ENCODE peak calls at places on chromosomes 3 and 15, in ten cellular contexts. I is stimulated activated CD8-positive, alpha-beta memory T cell treated with anti-CD3 and anti-CD28 coated beads, Interleukin-4, amount 100 ng/mL, for 48 hours; W is NCI-H1417; P is NT2/D1; G is B cell; S is effector CD4-positive, alpha-beta T cell; Z is neuronal stem cell; X is EH; T is activated gamma-delta T cell treated with Interleukin-2 at 50 U/mL for 16 hours; U is uterus. R is an unnamed sample.

GRCh38 chr3:129313983-129314756 is 35.5 kb downstream of the HMCES start:
- DNase-seq in I (peak), W (no peak), P (no peak), G (no peak), S (no peak), Z (no peak), X (peak), T (no peak), U (no peak), R (no peak)

GRCh38 chr15:70348581-70349344 is 251.0 kb upstream of the TLE3 start:
- DNase-seq in I (no peak), W (no peak), P (no peak), G (no peak), S (no peak), Z (no peak), X (no peak), T (no peak), U (peak), R (no peak)

GRCh38 chr3:14246414-14246813 is 67.8 kb downstream of the LSM3 start:
- DNase-seq in I (no peak), W (no peak), P (no peak), G (no peak), S (no peak), Z (no peak), X (peak), T (no peak), U (no peak), R (no peak)

GRCh38 chr3:179146911-179147570 is 1.1 kb upstream of the PIK3CA start:
- DNase-seq in I (no peak), W (peak), P (no peak), G (peak), S (peak), Z (peak), X (peak), T (peak), U (no peak), R (no peak)

GRCh38 chr3:183260167-183260904 is 7.3 kb downstream of the B3GNT5 start:
- DNase-seq in I (no peak), W (no peak), P (no peak), G (no peak), S (no peak), Z (no peak), X (no peak), T (no peak), U (no peak), R (no peak)

GRCh38 chr15:74723754-74724334 is 1.5 kb downstream of the CYP1A1 start:
- DNase-seq in I (no peak), W (peak), P (peak), G (no peak), S (no peak), Z (peak), X (peak), T (no peak), U (no peak), R (no peak)

GRCh38 chr3:131630117-131630516 is 127.3 kb upstream of the MRPL3 start:
- DNase-seq in I (no peak), W (no peak), P (no peak), G (no peak), S (no peak), Z (no peak), X (no peak), T (no peak), U (no peak), R (no peak)

GRCh38 chr3:15809313-15809712 is 11.5 kb upstream of the ANKRD28 start:
- DNase-seq in I (no peak), W (no peak), P (no peak), G (no peak), S (no peak), Z (no peak), X (no peak), T (no peak), U (no peak), R (no peak)

GRCh38 chr15:62618432-62618831 is 424.1 kb upstream of the TPM1 start:
- DNase-seq in I (no peak), W (no peak), P (no peak), G (no peak), S (no peak), Z (no peak), X (peak), T (no peak), U (no peak), R (no peak)

GRCh38 chr15:79923068-79923514 is 26.3 kb upstream of the MTHFS start:
- DNase-seq in I (peak), W (peak), P (peak), G (peak), S (peak), Z (peak), X (peak), T (peak), U (peak), R (no peak)

GRCh38 chr3:189172668-189173419 is 1.1 kb downstream of the TPRG1 start:
- DNase-seq in I (no peak), W (no peak), P (no peak), G (no peak), S (no peak), Z (no peak), X (peak), T (no peak), U (no peak), R (no peak)

GRCh38 chr15:68479406-68479805 is 47.4 kb upstream of the ITGA11 start:
- DNase-seq in I (no peak), W (no peak), P (no peak), G (no peak), S (no peak), Z (no peak), X (peak), T (no peak), U (peak), R (no peak)

GRCh38 chr3:27659279-27660021 is 62.7 kb downstream of the EOMES start:
- DNase-seq in I (peak), W (peak), P (peak), G (peak), S (peak), Z (peak), X (peak), T (peak), U (peak), R (no peak)

GRCh38 chr3:71447803-71448202 is 135.7 kb downstream of the FOXP1 start:
- DNase-seq in I (no peak), W (no peak), P (no peak), G (no peak), S (no peak), Z (no peak), X (peak), T (no peak), U (no peak), R (no peak)

GRCh38 chr3:190217081-190217480 is 96.4 kb upstream of the P3H2 start:
- DNase-seq in I (no peak), W (no peak), P (no peak), G (no peak), S (no peak), Z (no peak), X (peak), T (no peak), U (no peak), R (no peak)

GRCh38 chr3:128319741-128320141 is 146.9 kb downstream of the DNAJB8 start:
- DNase-seq in I (no peak), W (no peak), P (no peak), G (no peak), S (no peak), Z (no peak), X (no peak), T (no peak), U (no peak), R (no peak)

GRCh38 chr15:78207641-78208340 is 26.6 kb downstream of the ACSBG1 start:
- DNase-seq in I (no peak), W (no peak), P (no peak), G (no peak), S (no peak), Z (no peak), X (no peak), T (no peak), U (no peak), R (no peak)

GRCh38 chr15:63449711-63450110 is 54.7 kb upstream of the USP3 start:
- DNase-seq in I (no peak), W (no peak), P (no peak), G (no peak), S (no peak), Z (no peak), X (peak), T (no peak), U (no peak), R (no peak)

GRCh38 chr3:149772861-149773260 is 19.5 kb downstream of the ANKUB1 start:
- DNase-seq in I (no peak), W (no peak), P (no peak), G (no peak), S (no peak), Z (no peak), X (peak), T (no peak), U (no peak), R (no peak)

GRCh38 chr15:60212536-60212935 is 185.2 kb downstream of the ANXA2 start:
- DNase-seq in I (no peak), W (no peak), P (peak), G (no peak), S (no peak), Z (no peak), X (peak), T (no peak), U (no peak), R (no peak)

GRCh38 chr3:124076231-124076630 is 84.3 kb upstream of the ROPN1 start:
- DNase-seq in I (no peak), W (no peak), P (no peak), G (no peak), S (no peak), Z (no peak), X (no peak), T (no peak), U (no peak), R (no peak)

GRCh38 chr3:100120022-100120421 is 5.7 kb upstream of the FILIP1L start:
- DNase-seq in I (no peak), W (no peak), P (no peak), G (no peak), S (no peak), Z (no peak), X (no peak), T (no peak), U (no peak), R (no peak)

GRCh38 chr3:59313365-59313764 is 263.5 kb upstream of the CFAP20DC start:
- DNase-seq in I (peak), W (no peak), P (peak), G (no peak), S (no peak), Z (no peak), X (peak), T (no peak), U (no peak), R (no peak)

GRCh38 chr3:78880588-78881461 is 887.0 kb downstream of the ROBO1 start:
- DNase-seq in I (no peak), W (no peak), P (no peak), G (no peak), S (no peak), Z (no peak), X (no peak), T (no peak), U (no peak), R (no peak)

GRCh38 chr3:69200384-69201068 is 78.1 kb upstream of the LMOD3 start:
- DNase-seq in I (peak), W (peak), P (no peak), G (no peak), S (no peak), Z (peak), X (peak), T (no peak), U (peak), R (no peak)

GRCh38 chr15:95972136-95972553 is 358.4 kb upstream of the NR2F2 start:
- DNase-seq in I (no peak), W (no peak), P (no peak), G (no peak), S (no peak), Z (no peak), X (peak), T (no peak), U (peak), R (no peak)

R was measured in esophagus squamous epithelium.